ENCODE peak calls at places on chromosomes 11 and 22, in eight cellular contexts. J is mucosa of gallbladder; O is stimulated activated CD4-positive, alpha-beta T cell treated with anti-CD3 and anti-CD28 coated beads, Interleukin-4, amount 100 ng/mL, for 1 hour; M is heart right ventricle; K is upper lobe of right lung; N is NCI-H82; P is fibroblast of pulmonary artery; R is Caki2. T is an unnamed sample.

GRCh38 chr11:2313051-2313951 is 11.5 kb downstream of the TSPAN32 start:
- DNase-seq in J (no peak), O (no peak), M (peak), K (peak), N (no peak), P (no peak), R (no peak), T (no peak)

GRCh38 chr22:33002035-33002434 is 56.1 kb downstream of the SYN3 start:
- DNase-seq in J (no peak), O (no peak), M (no peak), K (no peak), N (no peak), P (no peak), R (no peak), T (no peak)

GRCh38 chr11:123351375-123351774 is 78.7 kb upstream of the GRAMD1B start:
- DNase-seq in J (peak), O (no peak), M (peak), K (no peak), N (peak), P (peak), R (no peak), T (no peak)

GRCh38 chr11:86396403-86396802 is 21.7 kb downstream of the CCDC81 start:
- DNase-seq in J (no peak), O (no peak), M (no peak), K (no peak), N (no peak), P (peak), R (no peak), T (peak)

GRCh38 chr11:32224580-32224979 is 133.7 kb downstream of the RCN1 start:
- DNase-seq in J (no peak), O (no peak), M (no peak), K (no peak), N (peak), P (no peak), R (no peak), T (no peak)

GRCh38 chr11:31761636-31762035 is 49.5 kb downstream of the PAX6 start:
- DNase-seq in J (no peak), O (no peak), M (no peak), K (no peak), N (peak), P (no peak), R (no peak), T (no peak)

GRCh38 chr11:94017446-94017845 is 3.7 kb upstream of the HEPHL1 start:
- DNase-seq in J (no peak), O (no peak), M (no peak), K (no peak), N (no peak), P (no peak), R (no peak), T (no peak)

GRCh38 chr11:79971255-79971654 is 530.4 kb upstream of the TENM4 start:
- DNase-seq in J (no peak), O (no peak), M (no peak), K (no peak), N (peak), P (no peak), R (no peak), T (no peak)

GRCh38 chr11:78567209-78567608 is 7.5 kb downstream of the NARS2 start:
- DNase-seq in J (no peak), O (no peak), M (no peak), K (no peak), N (no peak), P (peak), R (peak), T (peak)

GRCh38 chr22:45460288-45461109 is 42.2 kb upstream of the FBLN1 start:
- DNase-seq in J (peak), O (no peak), M (peak), K (no peak), N (no peak), P (peak), R (no peak), T (peak)

GRCh38 chr22:47038206-47038835 is 275.9 kb downstream of the TBC1D22A start:
- DNase-seq in J (no peak), O (no peak), M (no peak), K (peak), N (no peak), P (no peak), R (no peak), T (no peak)

GRCh38 chr22:50308597-50308935 is 1.1 kb upstream of the PLXNB2 start:
- DNase-seq in J (peak), O (no peak), M (peak), K (peak), N (no peak), P (peak), R (peak), T (no peak)

GRCh38 chr22:38490915-38491314 is 15.2 kb downstream of the DDX17 start:
- DNase-seq in J (peak), O (no peak), M (peak), K (no peak), N (no peak), P (peak), R (peak), T (peak)

GRCh38 chr11:30619767-30620166 is 33.6 kb upstream of the MPPED2 start:
- DNase-seq in J (no peak), O (no peak), M (no peak), K (no peak), N (no peak), P (no peak), R (no peak), T (no peak)

GRCh38 chr22:19592464-19592863 is 68.3 kb upstream of the CLDN5 start:
- DNase-seq in J (no peak), O (no peak), M (no peak), K (no peak), N (no peak), P (no peak), R (no peak), T (no peak)

GRCh38 chr11:205221-206001 is 1.8 kb downstream of the BET1L start:
- DNase-seq in J (peak), O (no peak), M (no peak), K (peak), N (no peak), P (no peak), R (no peak), T (no peak)

GRCh38 chr11:11968511-11969280 is 39.7 kb downstream of the DKK3 start:
- DNase-seq in J (no peak), O (no peak), M (no peak), K (no peak), N (no peak), P (no peak), R (no peak), T (no peak)

GRCh38 chr22:50117168-50117762 is 27.5 kb downstream of the MOV10L1 start:
- DNase-seq in J (no peak), O (no peak), M (no peak), K (no peak), N (no peak), P (no peak), R (no peak), T (no peak)

GRCh38 chr11:72491001-72491400 is 56.7 kb upstream of the CLPB start:
- DNase-seq in J (no peak), O (no peak), M (no peak), K (no peak), N (no peak), P (peak), R (no peak), T (peak)

GRCh38 chr22:40578171-40578570 is 58.3 kb downstream of the MRTFA start:
- DNase-seq in J (no peak), O (peak), M (no peak), K (no peak), N (no peak), P (no peak), R (no peak), T (no peak)

GRCh38 chr22:31625661-31626426 is 36.2 kb downstream of the PISD start:
- DNase-seq in J (peak), O (no peak), M (peak), K (no peak), N (no peak), P (peak), R (no peak), T (peak)

T was measured in choroid plexus epithelial cell.